ENCODE peak calls at places on chromosomes 12 and 14, in eight cellular contexts. C is ovary, O is A549, I is H1, H is stomach, U is sigmoid colon, T is transverse colon, L is tibial nerve. J is an unnamed sample.

GRCh38 chr12:131327521-131328488 is 374.1 kb downstream of the ADGRD1 start:
- DNase-seq in T (no peak), U (no peak), C (no peak), I (no peak), H (no peak), O (peak; percentile 40), L (no peak), J (peak; percentile 45)

GRCh38 chr12:31238764-31239387 is 87.1 kb downstream of the SINHCAF start:
- DNase-seq in U (no peak), H (peak; percentile 75), C (peak; percentile 55), I (no peak), T (peak; percentile 66), O (peak; percentile 79), L (peak; percentile 74), J (peak; percentile 76)

GRCh38 chr14:75482366-75482765 is 39.9 kb upstream of the BATF start:
- DNase-seq in C (no peak), T (no peak), L (no peak), I (no peak), H (no peak), O (no peak), U (no peak), J (no peak)

GRCh38 chr14:37945959-37946358 is 261.7 kb upstream of the SSTR1 start:
- DNase-seq in C (no peak), U (no peak), O (no peak), H (no peak), L (no peak), T (no peak), I (no peak), J (no peak)

GRCh38 chr12:26740991-26741390 is 92.0 kb downstream of the ITPR2 start:
- DNase-seq in C (no peak), H (no peak), O (no peak), U (no peak), I (no peak), L (no peak), T (no peak), J (no peak)

GRCh38 chr12:77213316-77213715 is 147.9 kb upstream of the E2F7 start:
- DNase-seq in H (peak; percentile 36), U (no peak), O (no peak), T (peak; percentile 63), L (no peak), C (no peak), I (no peak), J (no peak)

GRCh38 chr12:49334681-49335080 is 2.3 kb downstream of the C1QL4 start:
- DNase-seq in U (peak; percentile 56), I (no peak), O (no peak), L (no peak), C (no peak), T (no peak), H (peak; percentile 10), J (no peak)

GRCh38 chr12:120468271-120468845 is 1.2 kb downstream of the SRSF9 start:
- DNase-seq in C (peak; percentile 35), T (peak; percentile 43), U (peak; percentile 68), O (peak; percentile 25), H (peak; percentile 44), I (no peak), L (no peak), J (peak; percentile 65)

GRCh38 chr12:49825360-49825970 is 2.7 kb downstream of the NCKAP5L start:
- DNase-seq in C (no peak), O (no peak), L (no peak), T (no peak), H (no peak), I (no peak), U (peak; percentile 80), J (no peak)

GRCh38 chr14:77681196-77682157 is 26.3 kb downstream of the ALKBH1 start:
- DNase-seq in H (peak; percentile 42), I (no peak), L (no peak), U (no peak), O (no peak), C (no peak), T (peak; percentile 43), J (no peak)

GRCh38 chr14:106564058-106564643 is 1037.8 kb downstream of the TMEM121 start:
- DNase-seq in I (no peak), H (no peak), C (no peak), L (no peak), O (peak; percentile 18), U (no peak), T (peak; percentile 54), J (peak; percentile 45)

GRCh38 chr12:52351196-52352059 is 15.9 kb downstream of the KRT85 start:
- DNase-seq in O (no peak), H (peak; percentile 63), T (no peak), L (no peak), I (no peak), U (no peak), C (no peak), J (no peak)

GRCh38 chr14:44639986-44640385 is 132.9 kb upstream of the FSCB start:
- DNase-seq in L (no peak), H (no peak), O (no peak), I (no peak), C (no peak), U (no peak), T (no peak), J (no peak)

GRCh38 chr12:68971404-68971803 is 38.4 kb upstream of the CPM start:
- DNase-seq in I (no peak), H (no peak), C (no peak), U (no peak), T (no peak), O (peak; percentile 10), L (no peak), J (no peak)

GRCh38 chr12:68617160-68617926 is 6.6 kb downstream of the RAP1B start:
- DNase-seq in L (no peak), H (no peak), T (no peak), C (no peak), O (no peak), U (no peak), I (no peak), J (no peak)

GRCh38 chr14:50026396-50026795 is 90.0 kb downstream of the VCPKMT start:
- DNase-seq in L (no peak), C (no peak), H (no peak), U (no peak), O (no peak), T (no peak), I (no peak), J (no peak)
- TF ChIP-seq EP300 in L (no peak), C (no peak), H (no peak), U (no peak), O (no peak), T (no peak), I (no peak), J (no peak)

GRCh38 chr14:95515523-95516517 is 630 bp downstream of the SYNE3 start:
- DNase-seq in O (peak; percentile 74), C (peak; percentile 61), H (peak; percentile 78), I (no peak), T (peak; percentile 85), U (peak; percentile 82), L (peak; percentile 49), J (peak; percentile 87)
- TF ChIP-seq EP300 in O (no peak), C (no peak), H (no peak), I (no peak), T (no peak), U (no peak), L (peak; percentile 50), J (no peak)

DNA sequence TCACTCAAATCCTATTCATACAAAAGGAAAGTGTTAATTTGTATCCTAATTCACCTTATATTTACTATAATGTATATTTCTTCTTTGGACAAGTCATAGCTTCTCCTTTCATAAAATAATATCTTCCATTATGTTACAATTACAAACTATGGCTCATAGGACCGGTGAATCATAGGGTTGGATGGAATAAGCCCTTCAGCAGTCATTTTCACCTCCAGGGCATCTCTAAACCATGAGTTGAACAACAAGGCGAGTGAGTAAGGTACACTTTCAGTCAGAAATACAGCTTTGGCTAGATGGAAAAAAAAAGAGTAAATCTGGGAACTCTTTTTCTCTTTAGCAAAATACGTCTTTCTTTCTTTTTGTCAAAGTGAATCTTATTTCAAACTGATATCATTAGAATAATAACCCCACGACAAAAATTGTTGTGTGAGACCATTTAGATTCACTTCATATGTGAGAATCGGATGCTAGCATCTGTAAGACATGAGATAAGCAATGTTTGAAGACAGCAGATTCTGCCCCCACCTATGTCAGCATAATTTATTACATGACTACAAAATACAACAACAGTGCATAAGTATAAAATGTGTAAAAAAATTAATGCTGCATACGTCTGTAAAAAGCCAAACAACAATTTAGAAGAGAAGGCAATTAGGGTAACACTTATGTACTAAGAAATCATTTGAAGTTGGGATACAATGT is 184.4 kb upstream of the SLC38A2 start:
- DNase-seq in I (no peak), L (no peak), T (no peak), O (peak; percentile 27), H (no peak), U (no peak), C (no peak), J (no peak)
- TF ChIP-seq EP300 in I (no peak), L (no peak), T (no peak), O (no peak), H (no peak), U (no peak), C (no peak), J (no peak)

GRCh38 chr12:42259699-42260098 is 21.7 kb upstream of the YAF2 start:
- DNase-seq in O (no peak), I (no peak), L (no peak), U (no peak), C (no peak), T (no peak), H (no peak), J (no peak)

GRCh38 chr12:42260518-42260917 is 22.5 kb upstream of the YAF2 start:
- DNase-seq in I (no peak), U (no peak), H (peak; percentile 29), C (no peak), O (no peak), T (no peak), L (no peak), J (no peak)

GRCh38 chr12:42261708-42262107 is 23.7 kb upstream of the YAF2 start:
- DNase-seq in C (no peak), I (no peak), T (no peak), O (no peak), L (no peak), H (no peak), U (no peak), J (no peak)

GRCh38 chr12:42266579-42267230 is 28.7 kb upstream of the YAF2 start:
- DNase-seq in C (no peak), T (no peak), I (no peak), H (no peak), L (no peak), U (no peak), O (no peak), J (no peak)

DNA sequence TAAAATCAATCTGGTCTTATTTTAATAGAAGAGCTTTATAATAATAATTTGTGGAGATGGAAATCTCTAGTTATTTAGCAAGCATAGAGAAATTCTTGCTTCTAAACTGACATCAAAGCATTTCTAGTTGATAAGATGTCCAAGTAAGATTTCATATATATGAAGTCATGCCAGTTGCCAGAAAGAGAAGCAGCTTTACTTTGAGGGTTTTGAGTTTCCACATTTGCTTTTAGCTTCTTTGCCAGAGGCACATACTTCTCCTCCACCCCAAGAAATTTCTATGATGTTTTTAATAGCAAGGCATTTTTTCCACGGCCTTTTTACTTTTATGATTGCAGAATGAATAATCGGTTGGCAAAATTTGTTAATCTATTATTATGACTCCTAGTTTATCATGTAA is 24.2 kb upstream of the YAF2 start:
- DNase-seq in L (no peak), I (no peak), O (no peak), U (no peak), C (no peak), T (no peak), H (no peak), J (no peak)
- TF ChIP-seq EP300 in L (no peak), I (no peak), O (no peak), U (no peak), C (no peak), T (no peak), H (no peak), J (no peak)

J was measured in SK-N-SH.